ENCODE peak calls at places on chromosome 4, in nine cellular contexts. K is neural crest cell; R is WERI-Rb-1; C is B cell; Z is progenitor cell of endocrine pancreas; J is transverse colon; H is NB4; V is sigmoid colon; B is CD4-positive, alpha-beta T cell. S is an unnamed sample.

GRCh38 chr4:138736362-138736761 is 279.2 kb upstream of the NOCT start:
- DNase-seq in C (no peak), V (no peak), B (no peak), J (no peak), R (no peak), K (no peak), H (no peak), Z (no peak), S (no peak)

GRCh38 chr4:164027805-164028204 is 533.3 kb downstream of the TMA16 start:
- DNase-seq in K (no peak), R (no peak), Z (no peak), H (no peak), J (no peak), C (no peak), V (no peak), B (no peak), S (no peak)

GRCh38 chr4:15240764-15241163 is 187.1 kb upstream of the C1QTNF7 start:
- DNase-seq in V (no peak), Z (no peak), C (no peak), J (no peak), B (no peak), K (no peak), H (peak; percentile 24), R (no peak), S (no peak)

GRCh38 chr4:117134386-117134785 is 49.0 kb upstream of the TRAM1L1 start:
- DNase-seq in R (peak; percentile 69), J (no peak), H (peak; percentile 42), B (no peak), Z (no peak), V (no peak), C (no peak), K (no peak), S (no peak)

GRCh38 chr4:114180481-114180880 is 201.0 kb upstream of the ARSJ start:
- DNase-seq in R (peak; percentile 69), V (no peak), C (no peak), B (peak; percentile 22), J (no peak), H (peak; percentile 38), Z (no peak), K (peak; percentile 35), S (no peak)

GRCh38 chr4:113646456-113646809 is 115.1 kb downstream of the CAMK2D start:
- DNase-seq in B (no peak), V (no peak), H (no peak), K (no peak), C (no peak), R (peak; percentile 19), Z (no peak), J (peak; percentile 63), S (no peak)

GRCh38 chr4:67542076-67542475 is 3.2 kb downstream of the CENPC start:
- DNase-seq in V (no peak), C (no peak), J (no peak), Z (no peak), B (no peak), K (no peak), H (no peak), R (no peak), S (no peak)

GRCh38 chr4:55365347-55365728 is 19.3 kb downstream of the SRD5A3 start:
- DNase-seq in R (no peak), V (no peak), B (no peak), Z (no peak), H (no peak), C (no peak), K (no peak), J (no peak), S (no peak)

GRCh38 chr4:171281359-171281758 is 531.8 kb upstream of the GALNTL6 start:
- DNase-seq in K (no peak), Z (no peak), R (no peak), B (no peak), V (no peak), C (no peak), H (no peak), J (no peak), S (no peak)

GRCh38 chr4:158496030-158496741 is 25.5 kb upstream of the RXFP1 start:
- DNase-seq in Z (peak; percentile 26), H (peak; percentile 46), J (peak; percentile 43), V (no peak), R (peak; percentile 68), B (no peak), K (peak; percentile 32), C (no peak), S (no peak)

GRCh38 chr4:962231-963208 is 10.8 kb downstream of the DGKQ start:
- DNase-seq in V (peak; percentile 62), K (no peak), R (no peak), C (no peak), H (no peak), Z (no peak), B (no peak), J (peak; percentile 85), S (no peak)

GRCh38 chr4:84167089-84167488 is 332.0 kb downstream of the NKX6-1 start:
- DNase-seq in B (no peak), C (no peak), V (no peak), K (no peak), J (no peak), R (peak; percentile 62), H (no peak), Z (no peak), S (no peak)

GRCh38 chr4:2462218-2462991 is 6.5 kb upstream of the RNF4 start:
- DNase-seq in B (peak; percentile 62), H (peak; percentile 90), C (peak; percentile 57), Z (peak; percentile 57), K (peak; percentile 63), R (peak; percentile 82), V (peak; percentile 85), J (peak; percentile 66), S (no peak)
- TF ChIP-seq CTCF in B (peak; percentile 46), H (peak; percentile 11), C (peak; percentile 71), Z (peak; percentile 58), K (peak; percentile 61), R (peak; percentile 53), V (peak; percentile 66), J (peak; percentile 60), S (peak; percentile 61)

DNA sequence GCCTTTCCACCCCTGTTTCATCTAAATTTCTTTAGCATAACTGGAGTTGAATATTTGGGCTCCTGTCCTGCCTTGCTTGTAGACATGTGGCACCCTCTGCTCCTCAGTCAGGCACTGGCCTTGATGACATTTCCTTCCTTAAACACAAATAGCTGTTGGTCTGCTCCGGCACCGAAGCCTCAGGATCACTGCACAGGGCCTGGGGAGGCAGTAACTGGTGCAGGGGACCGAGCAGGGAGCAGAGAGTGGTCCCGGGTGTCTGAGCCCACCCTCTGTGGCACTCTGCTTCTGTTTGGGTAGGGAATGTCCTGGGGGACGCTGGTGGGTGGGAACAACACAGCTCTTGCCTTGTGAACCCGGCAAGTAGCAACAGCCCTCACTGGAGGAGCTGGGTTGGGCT is 13.6 kb downstream of the RGS12 start:
- DNase-seq in J (no peak), C (no peak), B (no peak), K (no peak), V (no peak), Z (no peak), H (no peak), R (no peak), S (no peak)
- TF ChIP-seq CTCF in J (no peak), C (no peak), B (no peak), K (no peak), V (no peak), Z (no peak), H (no peak), R (no peak), S (no peak)

GRCh38 chr4:18039113-18039512 is 17.6 kb upstream of the LCORL start:
- DNase-seq in C (no peak), R (no peak), B (no peak), H (peak; percentile 60), J (no peak), Z (no peak), K (no peak), V (no peak), S (no peak)

GRCh38 chr4:18042012-18042411 is 20.5 kb upstream of the LCORL start:
- DNase-seq in C (no peak), V (no peak), J (no peak), B (no peak), R (no peak), K (no peak), Z (no peak), H (no peak), S (no peak)

GRCh38 chr4:18041114-18041513 is 19.6 kb upstream of the LCORL start:
- DNase-seq in J (no peak), C (no peak), R (no peak), H (no peak), K (no peak), V (no peak), B (no peak), Z (no peak), S (no peak)

DNA sequence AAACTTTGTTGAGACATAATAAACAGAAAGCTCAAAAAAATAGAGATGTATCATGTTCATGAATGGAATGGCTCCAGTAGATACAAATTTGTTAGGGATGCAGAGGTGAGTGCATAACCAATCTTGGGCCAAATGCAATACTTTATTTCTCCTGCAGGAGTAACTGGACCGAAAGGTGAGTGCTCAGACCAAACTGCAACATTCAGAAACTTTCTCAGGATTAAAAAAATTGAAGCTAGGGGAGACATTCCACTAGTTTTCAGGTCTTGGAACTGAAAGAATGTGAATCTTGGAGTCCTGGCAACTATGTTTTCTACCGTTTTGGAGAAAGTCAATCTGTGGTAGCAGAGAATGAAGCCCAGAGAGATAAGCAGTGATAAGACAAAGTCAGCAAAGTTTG is 21.2 kb upstream of the LCORL start:
- DNase-seq in Z (no peak), H (no peak), C (no peak), V (no peak), J (no peak), K (no peak), R (no peak), B (no peak), S (no peak)
- TF ChIP-seq CTCF in Z (peak; percentile 37), H (no peak), C (peak; percentile 64), V (no peak), J (peak; percentile 18), K (peak; percentile 47), R (no peak), B (no peak), S (peak; percentile 35)

GRCh38 chr4:10620935-10621488 is 63.6 kb downstream of the CLNK start:
- DNase-seq in B (no peak), C (no peak), V (no peak), K (no peak), H (no peak), R (no peak), Z (no peak), J (no peak), S (no peak)

GRCh38 chr4:10619855-10620254 is 64.7 kb downstream of the CLNK start:
- DNase-seq in V (no peak), J (no peak), C (no peak), H (no peak), Z (no peak), B (no peak), R (no peak), K (no peak), S (no peak)

GRCh38 chr4:10622728-10623127 is 61.8 kb downstream of the CLNK start:
- DNase-seq in K (no peak), C (no peak), Z (no peak), J (no peak), B (no peak), H (peak; percentile 18), R (peak; percentile 33), V (no peak), S (no peak)

GRCh38 chr4:10623241-10623640 is 61.3 kb downstream of the CLNK start:
- DNase-seq in K (no peak), V (no peak), J (no peak), R (no peak), C (no peak), B (no peak), Z (no peak), H (no peak), S (no peak)

DNA sequence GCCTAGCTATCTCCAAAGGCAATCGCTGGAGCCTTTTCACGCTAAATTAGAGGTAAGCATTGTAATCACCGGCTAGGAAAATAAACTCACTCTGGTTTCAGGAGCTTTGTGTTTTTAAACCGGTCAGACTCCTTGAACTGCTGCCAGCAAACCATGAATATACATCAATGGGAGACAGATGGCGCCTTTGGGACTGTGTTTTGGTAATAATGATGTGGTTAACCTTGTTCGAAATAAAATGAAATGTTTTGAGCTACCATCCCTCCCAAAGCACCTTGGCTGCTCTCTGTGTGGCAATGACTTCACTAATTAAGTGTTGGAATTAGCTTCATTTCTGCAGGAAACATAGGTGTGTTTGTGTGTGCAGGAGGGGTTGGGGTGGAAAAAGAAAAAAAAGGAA is 65.3 kb downstream of the CLNK start:
- DNase-seq in R (no peak), J (peak; percentile 13), C (no peak), Z (no peak), K (no peak), H (no peak), B (no peak), V (no peak), S (no peak)
- TF ChIP-seq CTCF in R (no peak), J (no peak), C (no peak), Z (no peak), K (no peak), H (no peak), B (no peak), V (no peak), S (no peak)

S was measured in CD14-positive monocyte.